ENCODE peak calls at places on chromosomes 2 and 18, in six cellular contexts. T, L, R, Z, X and C are unnamed samples.

GRCh38 chr2:72824224-72824842 is 1.5 kb downstream of the EXOC6B start:
- DNase-seq in R (no peak), Z (no peak), T (peak; percentile 51), X (peak; percentile 42), L (no peak), C (no peak)

GRCh38 chr18:33751613-33752221 is 173.7 kb downstream of the ASXL3 start:
- DNase-seq in R (no peak), T (peak; percentile 67), L (no peak), Z (no peak), X (peak; percentile 36), C (no peak)

GRCh38 chr2:153487482-153487881 is 8.9 kb upstream of the RPRM start:
- DNase-seq in R (no peak), T (no peak), Z (no peak), X (no peak), L (no peak), C (no peak)

GRCh38 chr2:82968381-82968780 is 1490.7 kb downstream of the SUCLG1 start:
- DNase-seq in L (no peak), T (peak; percentile 31), R (no peak), X (no peak), Z (no peak), C (no peak)

GRCh38 chr2:38184964-38185603 is 109.1 kb upstream of the CYP1B1 start:
- DNase-seq in Z (no peak), R (no peak), X (peak; percentile 37), T (peak; percentile 63), L (no peak), C (no peak)

GRCh38 chr18:31656754-31657153 is 27.6 kb downstream of the B4GALT6 start:
- DNase-seq in T (no peak), Z (no peak), X (no peak), R (no peak), L (no peak), C (no peak)

GRCh38 chr18:56684277-56684676 is 33.1 kb downstream of the WDR7 start:
- DNase-seq in L (no peak), Z (no peak), T (no peak), X (no peak), R (no peak), C (no peak)

GRCh38 chr18:40413160-40413559 is 1541.9 kb upstream of the PIK3C3 start:
- DNase-seq in Z (no peak), T (peak; percentile 72), L (no peak), X (peak; percentile 24), R (peak; percentile 24), C (no peak)

GRCh38 chr18:2988041-2988794 is 24.7 kb downstream of the LPIN2 start:
- DNase-seq in L (no peak), R (no peak), Z (no peak), T (peak; percentile 78), X (peak; percentile 67), C (peak; percentile 77)

GRCh38 chr2:71506754-71507153 is 53.4 kb downstream of the DYSF start:
- DNase-seq in Z (no peak), X (no peak), L (no peak), R (no peak), T (no peak), C (no peak)

GRCh38 chr2:175626796-175627195 is 375.3 kb downstream of the LNPK start:
- DNase-seq in X (no peak), R (no peak), L (no peak), T (no peak), Z (no peak), C (no peak)

GRCh38 chr2:175619179-175619578 is 382.9 kb downstream of the LNPK start:
- DNase-seq in T (no peak), R (no peak), Z (no peak), L (no peak), X (no peak), C (no peak)

GRCh38 chr2:175620035-175620434 is 382.0 kb downstream of the LNPK start:
- DNase-seq in R (no peak), T (no peak), Z (no peak), X (no peak), L (no peak), C (no peak)

GRCh38 chr2:175619591-175619990 is 382.5 kb downstream of the LNPK start:
- DNase-seq in R (no peak), X (no peak), Z (no peak), T (no peak), L (no peak), C (no peak)

DNA sequence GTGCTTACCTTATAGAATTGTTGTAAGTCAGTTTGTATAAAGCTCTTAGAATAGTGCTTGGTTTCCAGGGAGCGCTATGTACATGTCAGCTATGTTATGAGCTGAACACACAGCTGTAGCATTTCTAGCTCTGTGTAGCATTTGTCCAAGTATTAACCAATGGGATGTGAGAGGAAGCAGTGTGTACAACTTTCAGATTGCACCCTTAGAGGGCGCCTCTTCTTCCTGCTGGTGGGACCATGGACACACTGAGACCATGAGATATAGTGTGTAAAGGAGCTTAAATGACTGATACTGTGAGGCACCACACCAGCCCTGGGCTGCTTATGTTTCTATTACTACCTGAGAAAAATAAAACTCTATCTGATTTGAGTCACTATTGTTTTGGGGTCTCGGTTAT is 380.2 kb downstream of the LNPK start:
- DNase-seq in X (no peak), R (no peak), Z (no peak), T (no peak), L (no peak), C (no peak)
- TF ChIP-seq CTCF in X (no peak), R (no peak), Z (no peak), T (no peak), L (no peak), C (no peak)

DNA sequence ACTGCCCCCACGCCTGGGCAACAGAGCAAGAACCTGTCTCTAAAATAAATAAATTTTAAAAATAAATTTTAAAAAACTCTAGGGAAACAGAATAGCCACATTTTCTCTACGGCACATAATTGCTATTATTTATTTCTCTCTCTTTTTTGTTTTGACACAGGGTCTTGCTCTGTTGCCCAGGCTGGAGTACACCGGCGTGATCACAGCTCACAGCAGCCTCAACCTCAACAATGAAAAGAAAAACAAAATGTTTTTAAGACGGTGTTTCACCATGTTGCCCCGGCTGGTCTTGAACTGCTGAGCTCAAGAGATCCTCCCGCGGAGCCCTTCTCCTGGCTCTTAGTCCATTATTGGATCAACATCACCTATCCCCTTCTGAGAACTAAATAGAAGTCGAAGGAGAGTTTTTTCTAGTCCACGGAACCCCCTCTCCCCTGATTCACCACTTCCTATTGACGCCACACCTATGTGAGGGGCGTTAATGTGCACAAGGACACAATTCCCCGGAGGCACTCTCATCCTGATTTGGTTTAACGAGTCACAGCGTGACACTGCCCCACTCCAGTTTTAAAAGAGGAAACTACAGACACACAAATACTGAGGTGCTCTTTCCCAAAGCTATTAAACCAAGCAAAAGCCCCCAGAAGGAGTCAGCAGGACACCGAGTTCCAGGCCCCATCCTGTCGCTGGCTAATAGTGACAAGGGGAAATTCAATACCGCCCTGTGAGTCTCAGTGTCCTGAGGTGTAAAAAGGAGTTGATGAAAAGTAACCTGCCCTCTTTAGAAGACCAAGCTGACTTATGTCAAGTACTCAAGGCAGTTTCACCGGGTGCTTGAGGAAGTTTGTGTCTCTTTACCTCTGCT is 1.1 kb downstream of the NPC1 start:
- DNase-seq in T (no peak), R (peak; percentile 40), L (no peak), X (peak; percentile 28), Z (peak; percentile 37), C (no peak)
- H3K4me3 ChIP-seq in T (peak overlapping the region; percentile 93), R (peak overlapping the region; percentile 94), L (peak overlapping the region; percentile 83), X (peak overlapping the region; percentile 95), Z (peak overlapping the region; percentile 97), C (peak overlapping the region; percentile 90)

DNA sequence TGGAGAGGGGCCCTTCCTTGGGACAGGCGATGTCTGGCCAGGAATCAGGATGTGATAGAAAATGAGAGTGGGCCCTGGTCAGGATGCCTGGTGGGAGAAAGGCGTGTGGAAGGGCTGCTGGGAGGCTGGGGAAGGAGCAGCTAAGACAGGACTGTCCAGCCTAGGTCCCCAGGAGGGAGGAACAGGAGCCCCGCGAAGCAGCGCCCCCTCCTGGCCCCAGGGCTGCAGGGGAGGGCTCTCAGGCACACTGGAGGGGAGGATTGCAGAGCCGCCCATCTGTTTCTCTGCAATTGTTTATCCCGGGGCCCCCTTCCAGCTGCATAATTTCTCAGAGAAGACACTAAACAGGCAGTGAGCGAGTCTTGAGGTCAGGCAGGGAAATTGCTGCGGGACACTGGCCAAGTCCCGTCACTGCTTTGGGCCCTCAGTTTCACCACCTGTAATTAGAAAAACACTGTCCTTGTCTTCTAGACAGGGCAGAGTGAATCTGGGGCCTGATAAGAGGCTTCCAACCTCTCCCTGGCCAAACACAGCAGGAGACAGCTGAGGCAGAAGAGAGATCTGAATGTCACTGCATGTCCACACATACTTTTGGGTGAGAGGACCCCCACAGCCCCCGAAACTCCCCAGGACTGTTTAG is 3.9 kb upstream of the NPPC start:
- DNase-seq in Z (no peak), L (peak; percentile 34), R (no peak), X (no peak), T (peak; percentile 13), C (no peak)
- TF ChIP-seq CTCF in Z (no peak), L (no peak), R (peak; percentile 28), X (peak; percentile 47), T (no peak), C (peak; percentile 38)

DNA sequence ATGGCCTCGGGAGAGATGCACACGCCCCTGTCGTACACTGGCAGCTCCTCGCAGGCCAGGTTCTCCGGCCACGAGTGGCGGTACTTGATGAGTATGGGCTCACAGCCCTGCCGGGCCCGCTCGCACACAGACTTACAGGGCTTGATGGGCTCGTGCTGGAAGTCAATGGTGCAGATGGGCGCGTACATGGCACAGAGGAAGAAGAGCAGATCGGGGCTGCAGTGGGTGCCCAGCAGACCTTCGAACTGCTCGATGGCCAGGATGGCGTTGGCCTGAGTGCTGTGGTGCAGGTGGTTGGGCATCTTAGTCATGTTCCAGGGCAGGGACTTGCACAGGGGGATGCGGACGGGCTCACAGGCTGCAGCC is 359 bp downstream of the FRZB start:
- DNase-seq in X (peak; percentile 17), T (peak; percentile 22), L (no peak), R (no peak), Z (no peak), C (no peak)
- H3K4me3 ChIP-seq in X (peak overlapping the region; percentile 52), T (peak overlapping the region; percentile 66), L (no peak overlapping the region), R (peak overlapping the region; percentile 22), Z (peak overlapping the region; percentile 41), C (peak overlapping the region; percentile 59)

GRCh38 chr2:23361185-23361584 is 23.8 kb upstream of the KLHL29 start:
- DNase-seq in L (no peak), T (no peak), Z (no peak), R (no peak), X (no peak), C (no peak)

GRCh38 chr2:23367760-23368159 is 17.2 kb upstream of the KLHL29 start:
- DNase-seq in L (no peak), X (no peak), T (peak; percentile 67), R (no peak), Z (no peak), C (no peak)

GRCh38 chr2:23363831-23364230 is 21.1 kb upstream of the KLHL29 start:
- DNase-seq in Z (no peak), T (no peak), L (no peak), X (no peak), R (no peak), C (no peak)

GRCh38 chr2:23363268-23363667 is 21.7 kb upstream of the KLHL29 start:
- DNase-seq in Z (peak; percentile 3), L (no peak), X (no peak), T (no peak), R (no peak), C (no peak)

GRCh38 chr2:23366720-23367119 is 18.3 kb upstream of the KLHL29 start:
- DNase-seq in Z (peak; percentile 8), X (no peak), R (no peak), L (no peak), T (no peak), C (no peak)
- TF ChIP-seq CTCF in Z (no peak), X (no peak), R (no peak), L (no peak), T (no peak), C (no peak)